ENCODE peak calls at places on chromosome 2, in six cellular contexts. M is esophagus muscularis mucosa, K is B cell, Y is epithelial cell of esophagus, D is mesothelial cell of epicardium, O is BJ. R is an unnamed sample.

GRCh38 chr2:26770986-26771586 is 7.0 kb downstream of the SLC35F6 start:
- DNase-seq in M (no peak), K (no peak), Y (peak), D (no peak), O (peak), R (no peak)

GRCh38 chr2:64644240-64645013 is 9.3 kb downstream of the SERTAD2 start:
- DNase-seq in M (no peak), K (peak), Y (peak), D (no peak), O (peak), R (peak)

GRCh38 chr2:86790828-86791561 is at the start of gene CD8A:
- DNase-seq in M (peak), K (peak), Y (peak), D (no peak), O (no peak), R (no peak)

GRCh38 chr2:144099746-144100438 is 420.0 kb downstream of the ZEB2 start:
- DNase-seq in M (no peak), K (no peak), Y (peak), D (no peak), O (no peak), R (no peak)

GRCh38 chr2:218569661-218570500 is 1.2 kb downstream of the CNOT9 start:
- DNase-seq in M (no peak), K (no peak), Y (peak), D (no peak), O (no peak), R (no peak)

GRCh38 chr2:5074738-5075137 is 617.4 kb upstream of the SOX11 start:
- DNase-seq in M (no peak), K (no peak), Y (no peak), D (no peak), O (no peak), R (no peak)

GRCh38 chr2:149894760-149895159 is 307.2 kb upstream of the MMADHC start:
- DNase-seq in M (no peak), K (no peak), Y (peak), D (no peak), O (no peak), R (no peak)

GRCh38 chr2:135819211-135819610 is 17.8 kb downstream of the LCT start:
- DNase-seq in M (no peak), K (no peak), Y (peak), D (no peak), O (no peak), R (no peak)

DNA sequence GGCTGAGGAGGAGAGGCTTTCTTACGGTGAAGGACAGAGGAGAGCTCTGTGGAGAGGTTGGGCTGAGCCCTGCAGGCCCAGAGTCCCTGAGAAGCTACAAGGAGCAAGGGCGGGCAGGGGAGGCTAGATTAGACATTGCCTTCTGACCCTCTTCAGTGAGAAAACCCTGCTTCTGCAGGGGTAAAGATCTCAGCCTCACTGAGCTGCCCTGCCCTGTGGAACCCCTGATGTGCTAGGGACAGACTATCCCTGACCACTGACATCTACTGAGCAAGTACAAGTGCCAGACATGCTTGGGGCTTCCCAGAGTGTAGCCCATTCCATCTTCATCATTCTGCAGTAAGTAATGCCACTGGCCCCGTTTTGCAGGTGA is 111.5 kb downstream of the CYP26B1 start:
- DNase-seq in M (no peak), K (no peak), Y (no peak), D (no peak), O (no peak), R (no peak)
- TF ChIP-seq CTCF in M (no peak), K (no peak), Y (no peak), D (no peak), O (no peak), R (no peak)

DNA sequence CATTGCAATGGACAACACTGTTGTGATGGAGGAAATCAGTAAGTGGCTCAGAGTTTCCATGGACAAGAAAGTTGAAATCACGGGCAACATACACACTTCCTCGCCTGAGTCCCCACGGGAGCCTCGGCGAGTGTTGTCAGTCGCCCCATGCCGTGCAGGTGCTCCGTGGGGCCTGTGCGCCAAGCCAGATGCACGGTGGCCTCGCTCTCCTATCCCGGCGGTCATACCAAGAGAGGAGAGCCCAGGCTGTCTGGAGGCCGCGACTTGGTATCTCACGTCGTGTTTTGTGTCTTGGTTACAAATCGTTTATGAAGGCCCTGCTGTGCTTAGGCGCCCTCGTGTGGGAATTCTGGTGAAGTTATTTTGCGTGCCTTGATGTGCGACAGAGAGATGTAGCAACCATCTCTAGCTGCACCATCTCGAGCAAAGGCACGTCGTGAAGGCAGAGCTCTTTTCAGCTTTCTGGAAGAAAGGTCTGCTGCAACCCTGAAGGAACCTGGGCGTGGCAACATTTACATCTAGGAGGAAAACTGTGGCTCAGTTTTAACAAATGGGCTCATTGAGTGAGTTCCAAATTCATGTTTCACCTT is 21.8 kb downstream of the ATG4B start:
- DNase-seq in M (no peak), K (no peak), Y (peak), D (no peak), O (no peak), R (peak)
- TF ChIP-seq CTCF in M (peak), K (peak), Y (peak), D (peak), O (peak), R (peak)

GRCh38 chr2:31693882-31694281 is 113.1 kb upstream of the SRD5A2 start:
- DNase-seq in M (no peak), K (no peak), Y (peak), D (no peak), O (no peak), R (no peak)

GRCh38 chr2:31696068-31696467 is 115.3 kb upstream of the SRD5A2 start:
- DNase-seq in M (no peak), K (no peak), Y (no peak), D (no peak), O (no peak), R (no peak)

DNA sequence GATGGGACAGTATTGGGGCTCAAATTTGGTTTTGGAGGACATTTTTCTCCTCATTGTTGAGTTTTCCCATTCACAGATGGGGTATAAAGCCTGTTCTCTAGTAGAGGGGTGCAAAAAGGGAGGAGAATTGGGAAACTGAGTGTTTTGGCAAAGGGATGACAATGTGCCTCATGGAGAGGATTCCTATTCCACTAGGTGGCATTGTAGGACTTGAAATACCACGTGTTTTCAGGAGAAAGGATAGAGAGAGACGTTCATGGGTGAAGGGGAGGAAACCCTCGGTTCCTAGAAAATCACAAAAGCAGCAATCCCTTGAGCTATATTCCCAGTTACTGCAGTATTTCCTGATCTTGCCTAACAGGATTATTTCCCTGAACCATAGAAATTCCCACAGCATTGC is 113.7 kb upstream of the SRD5A2 start:
- DNase-seq in M (no peak), K (no peak), Y (no peak), D (no peak), O (no peak), R (no peak)
- TF ChIP-seq CTCF in M (no peak), K (no peak), Y (peak), D (no peak), O (no peak), R (no peak)

GRCh38 chr2:208406474-208407451 is at the start of gene PTH2R:
- DNase-seq in M (no peak), K (peak), Y (peak), D (no peak), O (no peak), R (peak)

DNA sequence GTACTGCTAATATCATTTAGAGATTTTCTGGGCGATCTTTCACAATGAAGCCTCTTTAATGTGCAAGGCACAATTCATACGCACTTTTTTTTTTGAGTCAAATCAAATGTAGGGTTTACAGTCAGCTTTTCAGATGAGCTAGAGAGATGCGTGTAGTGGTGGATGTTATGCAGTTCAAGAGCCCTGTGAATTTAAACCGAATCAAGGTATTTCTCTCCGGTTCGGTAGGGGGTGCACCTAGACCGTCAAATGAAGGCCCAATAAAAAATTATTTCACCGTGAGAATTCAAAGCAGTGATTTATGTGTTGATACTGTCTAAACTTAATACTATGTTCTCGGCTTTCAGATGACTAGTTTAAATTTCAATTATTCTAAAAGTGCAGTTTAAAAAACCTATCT is 1.1 kb downstream of the PTH2R start:
- DNase-seq in M (no peak), K (peak), Y (peak), D (no peak), O (no peak), R (no peak)
- TF ChIP-seq CTCF in M (no peak), K (no peak), Y (peak), D (no peak), O (peak), R (peak)

GRCh38 chr2:237257471-237257951 is 156.5 kb downstream of the COL6A3 start:
- DNase-seq in M (no peak), K (no peak), Y (no peak), D (no peak), O (peak), R (no peak)

GRCh38 chr2:237256845-237257244 is 157.1 kb downstream of the COL6A3 start:
- DNase-seq in M (no peak), K (no peak), Y (peak), D (no peak), O (peak), R (no peak)

GRCh38 chr2:237259201-237259600 is 154.8 kb downstream of the COL6A3 start:
- DNase-seq in M (no peak), K (no peak), Y (no peak), D (no peak), O (no peak), R (no peak)

GRCh38 chr2:237260032-237260431 is 153.9 kb downstream of the COL6A3 start:
- DNase-seq in M (no peak), K (no peak), Y (no peak), D (no peak), O (no peak), R (no peak)

GRCh38 chr2:237258146-237258545 is 155.8 kb downstream of the COL6A3 start:
- DNase-seq in M (no peak), K (no peak), Y (no peak), D (no peak), O (no peak), R (no peak)
- TF ChIP-seq CTCF in M (no peak), K (no peak), Y (no peak), D (no peak), O (peak), R (no peak)

R was measured in progenitor cell of endocrine pancreas.